ENCODE peak calls at places on chromosomes 2 and 18, in five cellular contexts. One of them, this sample, is unnamed.

GRCh38 chr18:8996771-8997432 is 105.6 kb upstream of the NDUFV2 start:
- DNase-seq in transverse colon: no peak
- DNase-seq in A549: no peak
- DNase-seq in tibial nerve: no peak
- DNase-seq in K562: no peak
- DNase-seq in this sample: no peak

GRCh38 chr2:191636235-191636543 is 41.7 kb upstream of the NABP1 start:
- DNase-seq in transverse colon: no peak
- DNase-seq in A549: no peak
- DNase-seq in tibial nerve: no peak
- DNase-seq in K562: no peak
- DNase-seq in this sample: no peak

GRCh38 chr2:232643147-232643425 is 9.7 kb downstream of the EFHD1 start:
- DNase-seq in transverse colon: no peak
- DNase-seq in A549: no peak
- DNase-seq in tibial nerve: no peak
- DNase-seq in K562: no peak
- DNase-seq in this sample: no peak

GRCh38 chr2:73827018-73827417 is 1.7 kb upstream of the STAMBP start:
- DNase-seq in transverse colon: no peak
- DNase-seq in A549: peak; percentile 32
- DNase-seq in tibial nerve: no peak
- DNase-seq in K562: no peak
- DNase-seq in this sample: no peak

GRCh38 chr2:55581435-55581834 is 36.0 kb downstream of the PPP4R3B start:
- DNase-seq in transverse colon: no peak
- DNase-seq in A549: no peak
- DNase-seq in tibial nerve: no peak
- DNase-seq in K562: no peak
- DNase-seq in this sample: no peak

GRCh38 chr18:80213173-80213572 is 34.1 kb downstream of the PARD6G start:
- DNase-seq in transverse colon: no peak
- DNase-seq in A549: no peak
- DNase-seq in tibial nerve: no peak
- DNase-seq in K562: no peak
- DNase-seq in this sample: no peak

GRCh38 chr2:38720613-38721241 is 30.4 kb downstream of the SRSF7 start:
- DNase-seq in transverse colon: peak; percentile 45
- DNase-seq in A549: no peak
- DNase-seq in tibial nerve: peak; percentile 85
- DNase-seq in K562: no peak
- DNase-seq in this sample: peak; percentile 76

GRCh38 chr18:13235981-13236380 is 17.4 kb downstream of the LDLRAD4 start:
- DNase-seq in transverse colon: no peak
- DNase-seq in A549: no peak
- DNase-seq in tibial nerve: peak; percentile 65
- DNase-seq in K562: no peak
- DNase-seq in this sample: peak; percentile 88

GRCh38 chr2:94982661-94983060 is 42.8 kb upstream of the MAL start:
- DNase-seq in transverse colon: no peak
- DNase-seq in A549: no peak
- DNase-seq in tibial nerve: no peak
- DNase-seq in K562: no peak
- DNase-seq in this sample: peak; percentile 16

GRCh38 chr2:6928452-6928851 is 11.2 kb downstream of the RNF144A start:
- DNase-seq in transverse colon: no peak
- DNase-seq in A549: no peak
- DNase-seq in tibial nerve: no peak
- DNase-seq in K562: no peak
- DNase-seq in this sample: no peak

GRCh38 chr2:85736456-85737355 is 17.1 kb upstream of the ATOH8 start:
- DNase-seq in transverse colon: no peak
- DNase-seq in A549: no peak
- DNase-seq in tibial nerve: no peak
- DNase-seq in K562: no peak
- DNase-seq in this sample: peak; percentile 65

GRCh38 chr2:221590861-221591260 is 18.8 kb upstream of the EPHA4 start:
- DNase-seq in transverse colon: no peak
- DNase-seq in A549: no peak
- DNase-seq in tibial nerve: no peak
- DNase-seq in K562: no peak
- DNase-seq in this sample: no peak

GRCh38 chr2:58614259-58614658 is 373.1 kb upstream of the FANCL start:
- DNase-seq in transverse colon: no peak
- DNase-seq in A549: no peak
- DNase-seq in tibial nerve: no peak
- DNase-seq in K562: no peak
- DNase-seq in this sample: no peak

GRCh38 chr2:106991866-106992265 is 105.9 kb upstream of the ST6GAL2 start:
- DNase-seq in transverse colon: no peak
- DNase-seq in A549: no peak
- DNase-seq in tibial nerve: no peak
- DNase-seq in K562: no peak
- DNase-seq in this sample: no peak

GRCh38 chr2:74845217-74845751 is 11.4 kb downstream of the HK2 start:
- DNase-seq in transverse colon: peak; percentile 88
- DNase-seq in A549: peak; percentile 55
- DNase-seq in tibial nerve: peak; percentile 32
- DNase-seq in K562: no peak
- DNase-seq in this sample: peak; percentile 89

GRCh38 chr2:146317959-146318358 is 1526.9 kb upstream of the ACVR2A start:
- DNase-seq in transverse colon: no peak
- DNase-seq in A549: no peak
- DNase-seq in tibial nerve: no peak
- DNase-seq in K562: no peak
- DNase-seq in this sample: no peak

GRCh38 chr18:77173274-77174030 is 40.9 kb upstream of the MBP start:
- DNase-seq in transverse colon: no peak
- DNase-seq in A549: no peak
- DNase-seq in tibial nerve: no peak
- DNase-seq in K562: no peak
- DNase-seq in this sample: no peak

GRCh38 chr18:69830189-69830588 is 117.5 kb downstream of the CD226 start:
- DNase-seq in transverse colon: no peak
- DNase-seq in A549: no peak
- DNase-seq in tibial nerve: no peak
- DNase-seq in K562: no peak
- DNase-seq in this sample: no peak

GRCh38 chr2:154452906-154453493 is 245.5 kb upstream of the KCNJ3 start:
- DNase-seq in transverse colon: no peak
- DNase-seq in A549: no peak
- DNase-seq in tibial nerve: no peak
- DNase-seq in K562: no peak
- DNase-seq in this sample: no peak

DNA sequence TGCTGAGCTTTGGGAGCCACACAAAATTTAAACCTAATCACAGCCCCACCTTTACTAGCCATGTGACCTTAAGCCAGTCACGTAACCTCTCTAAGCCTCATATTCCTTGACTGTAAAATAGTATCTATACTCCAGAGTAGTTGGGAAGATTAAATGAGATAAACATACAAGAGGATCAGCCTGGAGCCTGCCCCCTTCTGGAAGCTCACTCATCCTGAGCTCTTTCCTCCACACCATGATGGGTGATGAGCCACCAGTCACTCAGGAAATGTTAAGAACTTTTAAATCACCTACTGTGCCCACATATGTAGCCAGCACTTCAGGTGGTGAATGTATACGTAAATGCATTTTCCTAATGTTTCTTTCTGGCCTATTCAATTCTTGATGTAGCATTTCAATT is 195.9 kb upstream of the DDX18 start:
- DNase-seq in transverse colon: no peak
- DNase-seq in A549: no peak
- DNase-seq in tibial nerve: no peak
- DNase-seq in K562: no peak
- DNase-seq in this sample: no peak
- TF ChIP-seq CTCF in transverse colon: no peak
- TF ChIP-seq CTCF in A549: no peak
- TF ChIP-seq CTCF in tibial nerve: no peak
- TF ChIP-seq CTCF in K562: no peak
- TF ChIP-seq CTCF in this sample: no peak

GRCh38 chr2:151611351-151611750 is 122.9 kb downstream of the NEB start:
- DNase-seq in transverse colon: no peak
- DNase-seq in A549: no peak
- DNase-seq in tibial nerve: no peak
- DNase-seq in K562: no peak
- DNase-seq in this sample: no peak

GRCh38 chr2:151614606-151615306 is 119.5 kb downstream of the NEB start:
- DNase-seq in transverse colon: no peak
- DNase-seq in A549: no peak
- DNase-seq in tibial nerve: no peak
- DNase-seq in K562: no peak
- DNase-seq in this sample: no peak

GRCh38 chr2:151609705-151610104 is 124.6 kb downstream of the NEB start:
- DNase-seq in transverse colon: no peak
- DNase-seq in A549: no peak
- DNase-seq in tibial nerve: no peak
- DNase-seq in K562: no peak
- DNase-seq in this sample: no peak

GRCh38 chr2:151616760-151617339 is 117.4 kb downstream of the NEB start:
- DNase-seq in transverse colon: no peak
- DNase-seq in A549: no peak
- DNase-seq in tibial nerve: no peak
- DNase-seq in K562: no peak
- DNase-seq in this sample: no peak

DNA sequence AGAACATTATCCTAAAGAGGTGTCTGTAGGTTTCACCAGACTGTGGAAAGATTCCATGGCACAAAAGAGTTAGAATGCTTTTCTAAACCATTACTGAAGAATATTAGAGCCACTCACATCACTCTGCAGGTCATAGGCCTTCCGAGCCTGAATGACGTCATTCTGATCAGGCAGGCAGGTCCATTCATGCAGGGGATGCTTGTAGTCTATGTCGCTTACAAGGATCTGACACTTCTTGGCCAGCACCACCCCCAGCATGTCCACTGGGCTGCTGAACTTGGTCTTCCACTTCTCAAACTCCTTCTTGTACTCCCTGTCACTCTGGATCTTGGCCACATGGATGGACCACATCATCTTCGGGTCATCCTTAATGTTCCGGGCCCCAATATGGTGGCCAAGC is 120.1 kb downstream of the NEB start:
- DNase-seq in transverse colon: no peak
- DNase-seq in A549: no peak
- DNase-seq in tibial nerve: no peak
- DNase-seq in K562: no peak
- DNase-seq in this sample: no peak
- TF ChIP-seq EP300 in transverse colon: no peak
- TF ChIP-seq EP300 in A549: no peak
- TF ChIP-seq EP300 in tibial nerve: no peak
- TF ChIP-seq EP300 in K562: no peak
- TF ChIP-seq EP300 in this sample: no peak

GRCh38 chr2:238159676-238160205 is 971 bp downstream of the ERFE start:
- DNase-seq in transverse colon: no peak
- DNase-seq in A549: no peak
- DNase-seq in tibial nerve: no peak
- DNase-seq in K562: no peak
- DNase-seq in this sample: no peak

GRCh38 chr2:238161291-238162051 is 2.7 kb downstream of the ERFE start:
- DNase-seq in transverse colon: no peak
- DNase-seq in A549: no peak
- DNase-seq in tibial nerve: no peak
- DNase-seq in K562: no peak
- DNase-seq in this sample: no peak

GRCh38 chr2:238162171-238162515 is 3.4 kb downstream of the ERFE start:
- DNase-seq in transverse colon: no peak
- DNase-seq in A549: no peak
- DNase-seq in tibial nerve: no peak
- DNase-seq in K562: no peak
- DNase-seq in this sample: no peak

GRCh38 chr2:238158807-238159539 is at the start of gene ERFE:
- DNase-seq in transverse colon: peak; percentile 47
- DNase-seq in A549: peak; percentile 49
- DNase-seq in tibial nerve: no peak
- DNase-seq in K562: peak; percentile 86
- DNase-seq in this sample: no peak

GRCh38 chr2:238160206-238161129 is 1.7 kb downstream of the ERFE start:
- DNase-seq in transverse colon: no peak
- DNase-seq in A549: no peak
- DNase-seq in tibial nerve: no peak
- DNase-seq in K562: peak; percentile 54
- DNase-seq in this sample: peak; percentile 59
- TF ChIP-seq CTCF in transverse colon: no peak
- TF ChIP-seq CTCF in A549: peak; percentile 42
- TF ChIP-seq CTCF in tibial nerve: no peak
- TF ChIP-seq CTCF in K562: peak; percentile 63
- TF ChIP-seq CTCF in this sample: no peak

GRCh38 chr2:224532441-224532840 is 52.7 kb downstream of the CUL3 start:
- DNase-seq in transverse colon: no peak
- DNase-seq in A549: no peak
- DNase-seq in tibial nerve: no peak
- DNase-seq in K562: no peak
- DNase-seq in this sample: no peak
- TF ChIP-seq EP300 in transverse colon: no peak
- TF ChIP-seq EP300 in A549: no peak
- TF ChIP-seq EP300 in tibial nerve: no peak
- TF ChIP-seq EP300 in K562: no peak
- TF ChIP-seq EP300 in this sample: no peak

GRCh38 chr18:34959211-34959829 is 81.9 kb upstream of the MAPRE2 start:
- DNase-seq in transverse colon: no peak
- DNase-seq in A549: no peak
- DNase-seq in tibial nerve: no peak
- DNase-seq in K562: no peak
- DNase-seq in this sample: no peak

GRCh38 chr18:34956663-34957062 is 84.5 kb upstream of the MAPRE2 start:
- DNase-seq in transverse colon: no peak
- DNase-seq in A549: no peak
- DNase-seq in tibial nerve: no peak
- DNase-seq in K562: no peak
- DNase-seq in this sample: no peak

GRCh38 chr18:34957864-34958259 is 83.4 kb upstream of the MAPRE2 start:
- DNase-seq in transverse colon: no peak
- DNase-seq in A549: no peak
- DNase-seq in tibial nerve: no peak
- DNase-seq in K562: no peak
- DNase-seq in this sample: no peak

GRCh38 chr18:34959989-34960388 is 81.2 kb upstream of the MAPRE2 start:
- DNase-seq in transverse colon: no peak
- DNase-seq in A549: no peak
- DNase-seq in tibial nerve: no peak
- DNase-seq in K562: no peak
- DNase-seq in this sample: no peak

GRCh38 chr18:34957119-34957863 is 83.9 kb upstream of the MAPRE2 start:
- DNase-seq in transverse colon: no peak
- DNase-seq in A549: no peak
- DNase-seq in tibial nerve: no peak
- DNase-seq in K562: no peak
- DNase-seq in this sample: no peak
- TF ChIP-seq CTCF in transverse colon: no peak
- TF ChIP-seq CTCF in A549: no peak
- TF ChIP-seq CTCF in tibial nerve: no peak
- TF ChIP-seq CTCF in K562: no peak
- TF ChIP-seq CTCF in this sample: no peak

GRCh38 chr2:20604957-20605381 is 45.9 kb downstream of the HS1BP3 start:
- DNase-seq in transverse colon: no peak
- DNase-seq in A549: no peak
- DNase-seq in tibial nerve: peak; percentile 19
- DNase-seq in K562: no peak
- DNase-seq in this sample: peak; percentile 72
- TF ChIP-seq EP300 in transverse colon: no peak
- TF ChIP-seq EP300 in A549: no peak
- TF ChIP-seq EP300 in tibial nerve: peak; percentile 91
- TF ChIP-seq EP300 in K562: no peak
- TF ChIP-seq EP300 in this sample: no peak

This sample was measured in suprapubic skin.